ENCODE peak calls at places on chromosomes 16 and 17, in four cellular contexts. C is CD4-positive, alpha-beta T cell; O is body of pancreas; I is breast epithelium. A is an unnamed sample.

GRCh38 chr17:57211543-57211942 is 44.8 kb upstream of the MSI2 start:
- DNase-seq in C (no peak), O (no peak), I (no peak), A (no peak)

GRCh38 chr17:57311281-57312216 is 55.2 kb downstream of the MSI2 start:
- DNase-seq in C (no peak), O (peak; percentile 24), I (no peak), A (no peak)

GRCh38 chr17:75731716-75732498 is 10.6 kb downstream of the ITGB4 start:
- DNase-seq in C (no peak), O (no peak), I (no peak), A (no peak)

GRCh38 chr17:80997471-80998387 is 6.1 kb downstream of the CHMP6 start:
- DNase-seq in C (no peak), O (no peak), I (no peak), A (no peak)

GRCh38 chr17:8062807-8063483 is 24.1 kb downstream of the ALOX15B start:
- DNase-seq in C (no peak), O (no peak), I (no peak), A (no peak)

GRCh38 chr17:7156342-7156940 is 22.7 kb downstream of the ASGR1 start:
- DNase-seq in C (no peak), O (no peak), I (no peak), A (no peak)

GRCh38 chr16:20740007-20740883 is 1.4 kb downstream of the THUMPD1 start:
- DNase-seq in C (no peak), O (peak; percentile 31), I (no peak), A (no peak)

GRCh38 chr17:47218896-47219430 is 9.8 kb downstream of the MYL4 start:
- DNase-seq in C (no peak), O (no peak), I (no peak), A (no peak)

GRCh38 chr16:89375021-89375420 is 115.3 kb downstream of the ANKRD11 start:
- DNase-seq in C (no peak), O (no peak), I (no peak), A (no peak)

GRCh38 chr16:66924527-66925321 is 611 bp downstream of the RRAD start:
- DNase-seq in C (no peak), O (peak; percentile 47), I (no peak), A (no peak)

GRCh38 chr17:72719582-72720493 is 372.6 kb downstream of the SLC39A11 start:
- DNase-seq in C (peak; percentile 39), O (no peak), I (no peak), A (no peak)

GRCh38 chr16:11394593-11394960 is 49.3 kb downstream of the RMI2 start:
- DNase-seq in C (no peak), O (no peak), I (no peak), A (no peak)

GRCh38 chr17:43528319-43528987 is 17.7 kb downstream of the ETV4 start:
- DNase-seq in C (no peak), O (peak; percentile 71), I (no peak), A (no peak)

GRCh38 chr16:84233748-84234147 is 6.1 kb downstream of the KCNG4 start:
- DNase-seq in C (no peak), O (no peak), I (no peak), A (no peak)

DNA sequence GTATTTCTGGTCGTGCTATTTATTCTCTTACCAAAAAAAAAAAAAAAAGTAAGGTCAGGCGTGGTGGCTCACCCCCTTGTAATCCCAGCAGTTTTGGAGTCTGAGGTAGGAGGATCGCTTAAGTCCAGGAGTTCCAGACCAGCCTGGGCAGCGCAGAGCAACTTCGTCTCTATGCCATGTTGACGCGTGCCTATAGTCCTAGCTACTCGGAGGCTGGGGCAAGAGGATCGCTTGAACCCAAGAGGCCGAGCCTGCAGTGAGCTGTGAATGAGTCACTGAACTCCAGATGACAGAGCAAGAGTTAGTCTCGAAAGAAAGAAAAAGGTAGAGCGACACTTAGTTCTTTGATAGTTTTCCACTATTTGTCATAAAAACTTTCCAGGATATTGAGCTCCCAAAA is 1.4 kb upstream of the TENT4B start:
- DNase-seq in C (no peak), O (no peak), I (no peak), A (no peak)
- H3K27ac ChIP-seq in C (peak overlapping the region; percentile 90), O (no peak overlapping the region), I (peak overlapping the region; percentile 94), A (peak overlapping the region; percentile 96)

GRCh38 chr17:17950806-17951205 is 21.4 kb downstream of the TOM1L2 start:
- DNase-seq in C (no peak), O (no peak), I (no peak), A (no peak)
- TF ChIP-seq CTCF in C (no peak), O (no peak), I (no peak), A (no peak)

GRCh38 chr16:4314532-4315184 is 1.2 kb upstream of the GLIS2 start:
- DNase-seq in C (no peak), O (peak; percentile 27), I (no peak), A (no peak)
- H3K27ac ChIP-seq in C (no peak overlapping the region), O (peak overlapping the region; percentile 91), I (peak overlapping the region; percentile 84), A (peak overlapping the region; percentile 94)

DNA sequence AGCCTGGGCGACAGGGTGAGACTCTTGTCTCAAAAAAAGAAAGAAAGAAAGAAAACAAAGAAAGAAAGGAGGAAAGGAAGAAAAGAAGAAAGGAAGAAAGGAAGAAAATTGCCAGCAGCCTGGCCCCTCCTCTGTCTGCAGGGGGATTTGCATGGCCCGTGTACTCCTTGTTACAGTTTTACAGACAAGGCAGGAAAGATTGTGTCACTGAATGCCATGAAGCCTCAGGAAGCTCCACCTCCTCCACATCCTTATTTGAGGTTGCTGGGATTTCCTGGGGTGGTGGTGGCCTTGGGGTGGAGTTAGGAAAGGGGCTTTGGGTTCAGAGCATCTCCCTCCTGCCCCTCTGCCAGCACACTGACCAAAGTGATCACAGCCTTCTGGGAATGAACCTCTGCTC is 23.6 kb downstream of the CFAP20 start:
- DNase-seq in C (no peak), O (no peak), I (no peak), A (no peak)
- TF ChIP-seq CTCF in C (no peak), O (no peak), I (no peak), A (no peak)

GRCh38 chr17:50467855-50468119 is 893 bp downstream of the CHAD start:
- DNase-seq in C (no peak), O (no peak), I (no peak), A (no peak)

GRCh38 chr17:50468120-50469004 is at the start of gene CHAD:
- DNase-seq in C (no peak), O (no peak), I (peak; percentile 65), A (no peak)

GRCh38 chr17:50466371-50467113 is 2.1 kb downstream of the CHAD start:
- DNase-seq in C (no peak), O (no peak), I (peak; percentile 49), A (no peak)

GRCh38 chr17:50465635-50466034 is 3.0 kb downstream of the CHAD start:
- DNase-seq in C (no peak), O (no peak), I (no peak), A (no peak)

DNA sequence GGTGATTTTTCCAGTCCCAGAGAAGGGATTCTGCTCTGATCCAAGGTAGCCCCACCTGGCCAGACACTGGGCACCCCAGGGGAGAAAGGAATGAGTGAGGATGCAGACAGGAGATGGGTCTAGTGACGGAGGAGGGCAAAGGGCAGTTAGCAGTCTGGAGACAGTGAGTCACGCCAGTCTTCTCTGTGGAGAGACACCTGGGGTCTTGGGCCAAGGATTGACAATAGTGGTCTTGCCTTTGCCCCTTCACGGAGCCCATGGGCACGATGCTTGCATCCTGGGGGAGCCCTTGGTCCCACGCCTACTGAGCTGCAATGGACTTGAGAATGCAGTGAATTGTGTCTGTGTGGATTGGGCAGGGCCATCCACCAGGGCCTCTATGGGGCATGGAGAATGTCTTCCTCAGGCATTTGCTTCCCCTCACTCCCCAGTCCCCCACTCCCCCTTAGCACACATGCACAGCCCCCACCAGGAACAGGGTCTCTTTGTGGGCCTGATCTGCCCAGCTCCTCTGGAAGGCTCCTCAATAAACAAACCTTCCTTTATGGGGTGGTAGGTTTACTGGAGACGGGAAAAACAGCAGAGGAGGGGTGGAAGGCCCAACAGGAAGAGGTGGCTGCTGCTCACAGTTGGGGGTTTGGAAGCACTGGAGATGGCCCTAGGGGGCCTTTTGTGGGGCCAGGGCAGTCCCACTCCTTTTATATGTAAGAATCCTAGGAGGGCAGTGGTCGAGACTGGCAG is 1.4 kb downstream of the CHAD start:
- DNase-seq in C (no peak), O (no peak), I (no peak), A (no peak)
- H3K27ac ChIP-seq in C (no peak overlapping the region), O (no peak overlapping the region), I (no peak overlapping the region), A (no peak overlapping the region)